ENCODE peak calls at places on chromosomes 4 and X, in nine cellular contexts. One of them, this sample, is unnamed.

GRCh38 chr4:37068580-37068979 is 176.0 kb upstream of the NWD2 start:
- DNase-seq in MM.1S: no peak
- DNase-seq in IMR-90: no peak
- DNase-seq in mammary epithelial cell: no peak
- DNase-seq in AG04450: no peak
- DNase-seq in lower lobe of right lung: no peak
- DNase-seq in GM12865: peak
- DNase-seq in progenitor cell of endocrine pancreas: no peak
- DNase-seq in mesothelial cell of epicardium: no peak
- DNase-seq in this sample: no peak

GRCh38 chr4:189436207-189436606 is 504.5 kb upstream of the FRG1 start:
- DNase-seq in progenitor cell of endocrine pancreas: no peak
- DNase-seq in lower lobe of right lung: no peak
- DNase-seq in IMR-90: no peak
- DNase-seq in mammary epithelial cell: no peak
- DNase-seq in GM12865: no peak
- DNase-seq in AG04450: no peak
- DNase-seq in mesothelial cell of epicardium: no peak
- DNase-seq in MM.1S: no peak
- DNase-seq in this sample: no peak

GRCh38 chrX:132180929-132181328 is 38.3 kb downstream of the RAP2C start:
- DNase-seq in lower lobe of right lung: no peak
- DNase-seq in GM12865: no peak
- DNase-seq in MM.1S: no peak
- DNase-seq in progenitor cell of endocrine pancreas: no peak
- DNase-seq in IMR-90: no peak
- DNase-seq in AG04450: no peak
- DNase-seq in mesothelial cell of epicardium: no peak
- DNase-seq in mammary epithelial cell: no peak
- DNase-seq in this sample: no peak

GRCh38 chr4:154208424-154208823 is 283.2 kb downstream of the DCHS2 start:
- DNase-seq in mammary epithelial cell: peak
- DNase-seq in GM12865: no peak
- DNase-seq in IMR-90: no peak
- DNase-seq in AG04450: no peak
- DNase-seq in MM.1S: no peak
- DNase-seq in lower lobe of right lung: no peak
- DNase-seq in progenitor cell of endocrine pancreas: no peak
- DNase-seq in mesothelial cell of epicardium: no peak
- DNase-seq in this sample: no peak

GRCh38 chrX:22686138-22686541 is 313.6 kb upstream of the DDX53 start:
- DNase-seq in MM.1S: no peak
- DNase-seq in IMR-90: peak
- DNase-seq in GM12865: no peak
- DNase-seq in AG04450: peak
- DNase-seq in lower lobe of right lung: no peak
- DNase-seq in mesothelial cell of epicardium: no peak
- DNase-seq in progenitor cell of endocrine pancreas: no peak
- DNase-seq in mammary epithelial cell: no peak
- DNase-seq in this sample: no peak

GRCh38 chr4:145176641-145177432 is 3.6 kb downstream of the OTUD4 start:
- DNase-seq in AG04450: no peak
- DNase-seq in lower lobe of right lung: no peak
- DNase-seq in mesothelial cell of epicardium: no peak
- DNase-seq in IMR-90: peak
- DNase-seq in progenitor cell of endocrine pancreas: no peak
- DNase-seq in MM.1S: no peak
- DNase-seq in GM12865: peak
- DNase-seq in mammary epithelial cell: peak
- DNase-seq in this sample: no peak

GRCh38 chrX:95318882-95319281 is 1365.8 kb upstream of the DIAPH2 start:
- DNase-seq in IMR-90: no peak
- DNase-seq in mammary epithelial cell: peak
- DNase-seq in MM.1S: peak
- DNase-seq in progenitor cell of endocrine pancreas: no peak
- DNase-seq in mesothelial cell of epicardium: no peak
- DNase-seq in lower lobe of right lung: no peak
- DNase-seq in AG04450: no peak
- DNase-seq in GM12865: peak
- DNase-seq in this sample: peak

GRCh38 chrX:102654696-102655095 is 3.4 kb downstream of the GPRASP1 start:
- DNase-seq in IMR-90: no peak
- DNase-seq in mammary epithelial cell: no peak
- DNase-seq in AG04450: no peak
- DNase-seq in MM.1S: no peak
- DNase-seq in mesothelial cell of epicardium: no peak
- DNase-seq in lower lobe of right lung: no peak
- DNase-seq in progenitor cell of endocrine pancreas: no peak
- DNase-seq in GM12865: no peak
- DNase-seq in this sample: no peak

GRCh38 chrX:148629435-148629834 is 129.0 kb downstream of the AFF2 start:
- DNase-seq in progenitor cell of endocrine pancreas: no peak
- DNase-seq in GM12865: no peak
- DNase-seq in mammary epithelial cell: no peak
- DNase-seq in mesothelial cell of epicardium: no peak
- DNase-seq in MM.1S: no peak
- DNase-seq in AG04450: no peak
- DNase-seq in lower lobe of right lung: no peak
- DNase-seq in IMR-90: no peak
- DNase-seq in this sample: no peak

GRCh38 chr4:112516076-112516385 is at the start of gene NEUROG2:
- DNase-seq in MM.1S: no peak
- DNase-seq in mammary epithelial cell: no peak
- DNase-seq in IMR-90: no peak
- DNase-seq in AG04450: no peak
- DNase-seq in progenitor cell of endocrine pancreas: no peak
- DNase-seq in lower lobe of right lung: no peak
- DNase-seq in mesothelial cell of epicardium: no peak
- DNase-seq in GM12865: no peak
- DNase-seq in this sample: peak

GRCh38 chr4:119068529-119068962 is 67.1 kb upstream of the MYOZ2 start:
- DNase-seq in mesothelial cell of epicardium: no peak
- DNase-seq in lower lobe of right lung: no peak
- DNase-seq in MM.1S: no peak
- DNase-seq in GM12865: no peak
- DNase-seq in AG04450: no peak
- DNase-seq in progenitor cell of endocrine pancreas: no peak
- DNase-seq in IMR-90: peak
- DNase-seq in mammary epithelial cell: peak
- DNase-seq in this sample: no peak

GRCh38 chrX:150463566-150463965 is 100.4 kb downstream of the MAMLD1 start:
- DNase-seq in mesothelial cell of epicardium: no peak
- DNase-seq in lower lobe of right lung: no peak
- DNase-seq in IMR-90: no peak
- DNase-seq in MM.1S: no peak
- DNase-seq in AG04450: no peak
- DNase-seq in GM12865: no peak
- DNase-seq in mammary epithelial cell: no peak
- DNase-seq in progenitor cell of endocrine pancreas: no peak
- DNase-seq in this sample: no peak

GRCh38 chrX:150459168-150459567 is 96.1 kb downstream of the MAMLD1 start:
- DNase-seq in mesothelial cell of epicardium: no peak
- DNase-seq in progenitor cell of endocrine pancreas: no peak
- DNase-seq in GM12865: no peak
- DNase-seq in AG04450: no peak
- DNase-seq in lower lobe of right lung: no peak
- DNase-seq in mammary epithelial cell: no peak
- DNase-seq in IMR-90: no peak
- DNase-seq in MM.1S: no peak
- DNase-seq in this sample: no peak

GRCh38 chrX:150460781-150461180 is 97.7 kb downstream of the MAMLD1 start:
- DNase-seq in lower lobe of right lung: no peak
- DNase-seq in AG04450: no peak
- DNase-seq in IMR-90: no peak
- DNase-seq in mammary epithelial cell: no peak
- DNase-seq in progenitor cell of endocrine pancreas: no peak
- DNase-seq in mesothelial cell of epicardium: no peak
- DNase-seq in MM.1S: no peak
- DNase-seq in GM12865: no peak
- DNase-seq in this sample: no peak

GRCh38 chrX:150456941-150457340 is 93.8 kb downstream of the MAMLD1 start:
- DNase-seq in progenitor cell of endocrine pancreas: no peak
- DNase-seq in mammary epithelial cell: no peak
- DNase-seq in lower lobe of right lung: no peak
- DNase-seq in IMR-90: no peak
- DNase-seq in MM.1S: no peak
- DNase-seq in mesothelial cell of epicardium: no peak
- DNase-seq in AG04450: no peak
- DNase-seq in GM12865: no peak
- DNase-seq in this sample: no peak

DNA sequence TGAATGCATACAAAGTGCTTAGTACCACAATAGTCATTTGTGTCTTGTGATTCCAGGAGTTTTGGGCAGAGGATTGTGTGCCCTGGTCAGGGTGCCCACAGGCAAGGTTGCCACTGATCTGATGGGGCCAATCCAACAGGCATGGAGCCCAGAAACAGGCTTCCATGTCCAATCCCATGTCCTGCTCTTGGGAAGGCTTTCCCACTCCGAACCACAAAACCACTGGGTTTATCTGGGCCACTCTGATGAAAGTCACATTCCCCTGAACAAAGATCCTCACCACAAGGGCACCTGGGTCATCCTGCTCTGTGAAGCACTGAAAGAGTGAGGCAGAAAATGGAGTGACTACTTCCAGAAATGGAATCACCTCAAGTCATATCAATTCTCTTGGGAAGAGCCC is 96.9 kb downstream of the MAMLD1 start:
- DNase-seq in lower lobe of right lung: no peak
- DNase-seq in mesothelial cell of epicardium: no peak
- DNase-seq in MM.1S: no peak
- DNase-seq in AG04450: no peak
- DNase-seq in progenitor cell of endocrine pancreas: no peak
- DNase-seq in GM12865: no peak
- DNase-seq in mammary epithelial cell: no peak
- DNase-seq in IMR-90: no peak
- DNase-seq in this sample: no peak
- TF ChIP-seq CTCF in lower lobe of right lung: no peak
- TF ChIP-seq CTCF in mesothelial cell of epicardium: no peak
- TF ChIP-seq CTCF in MM.1S: no peak
- TF ChIP-seq CTCF in AG04450: no peak
- TF ChIP-seq CTCF in progenitor cell of endocrine pancreas: no peak
- TF ChIP-seq CTCF in GM12865: no peak
- TF ChIP-seq CTCF in mammary epithelial cell: no peak
- TF ChIP-seq CTCF in IMR-90: no peak
- TF ChIP-seq CTCF in this sample: no peak

DNA sequence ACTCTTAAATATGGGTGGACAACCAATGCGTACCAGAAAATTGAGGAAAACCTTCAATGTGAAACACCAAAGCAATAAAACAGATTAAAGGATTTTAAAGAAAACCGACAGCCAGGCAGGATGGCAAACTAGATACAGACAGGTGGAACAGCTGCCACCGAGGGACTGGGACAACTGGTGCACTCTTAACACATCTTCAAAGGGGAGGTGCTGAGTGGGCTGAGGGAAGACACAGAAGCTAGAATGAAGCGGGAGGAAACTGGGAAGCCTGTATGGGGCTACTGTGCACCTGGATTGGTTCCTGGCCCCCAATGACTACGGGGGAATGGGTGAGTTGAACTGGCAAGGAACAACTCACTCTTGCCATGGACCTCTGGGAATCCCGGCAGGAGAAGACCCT is 20.7 kb downstream of the ZNF280C start:
- DNase-seq in IMR-90: no peak
- DNase-seq in MM.1S: no peak
- DNase-seq in mesothelial cell of epicardium: no peak
- DNase-seq in progenitor cell of endocrine pancreas: no peak
- DNase-seq in lower lobe of right lung: no peak
- DNase-seq in AG04450: no peak
- DNase-seq in GM12865: no peak
- DNase-seq in mammary epithelial cell: no peak
- DNase-seq in this sample: no peak
- TF ChIP-seq CTCF in IMR-90: no peak
- TF ChIP-seq CTCF in MM.1S: no peak
- TF ChIP-seq CTCF in mesothelial cell of epicardium: no peak
- TF ChIP-seq CTCF in progenitor cell of endocrine pancreas: no peak
- TF ChIP-seq CTCF in lower lobe of right lung: no peak
- TF ChIP-seq CTCF in AG04450: no peak
- TF ChIP-seq CTCF in GM12865: no peak
- TF ChIP-seq CTCF in mammary epithelial cell: no peak
- TF ChIP-seq CTCF in this sample: no peak

DNA sequence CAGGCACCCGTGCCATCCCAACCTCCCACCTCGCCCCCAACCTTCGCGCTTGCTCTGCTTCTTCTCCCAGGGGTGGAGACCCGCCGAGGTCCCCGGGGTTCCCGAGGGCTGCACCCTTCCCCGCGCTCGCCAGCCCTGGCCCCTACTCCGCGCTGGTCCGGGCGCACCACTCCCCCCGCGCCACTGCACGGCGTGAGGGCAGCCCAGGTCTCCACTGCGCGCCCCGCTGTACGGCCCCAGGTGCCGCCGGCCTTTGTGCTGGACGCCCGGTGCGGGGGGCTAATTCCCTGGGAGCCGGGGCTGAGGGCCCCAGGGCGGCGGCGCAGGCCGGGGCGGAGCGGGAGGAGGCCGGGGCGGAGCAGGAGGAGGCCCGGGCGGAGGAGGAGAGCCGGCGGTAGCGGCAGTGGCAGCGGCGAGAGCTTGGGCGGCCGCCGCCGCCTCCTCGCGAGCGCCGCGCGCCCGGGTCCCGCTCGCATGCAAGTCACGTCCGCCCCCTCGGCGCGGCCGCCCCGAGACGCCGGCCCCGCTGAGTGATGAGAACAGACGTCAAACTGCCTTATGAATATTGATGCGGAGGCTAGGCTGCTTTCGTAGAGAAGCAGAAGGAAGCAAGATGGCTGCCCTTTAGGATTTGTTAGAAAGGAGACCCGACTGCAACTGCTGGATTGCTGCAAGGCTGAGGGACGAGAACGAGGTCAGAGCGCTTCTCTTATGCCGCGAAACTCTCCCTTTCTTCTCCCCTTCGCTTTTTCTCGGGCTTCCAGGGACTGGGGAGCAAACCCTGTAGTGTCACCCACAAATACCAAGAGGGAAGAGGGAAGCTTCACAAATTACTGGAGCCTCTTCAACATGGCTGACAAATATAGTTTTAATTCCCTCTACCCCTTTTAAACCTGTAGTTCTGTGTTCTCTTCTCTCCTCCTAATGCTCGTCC is at the start of gene TET2:
- DNase-seq in MM.1S: peak
- DNase-seq in mesothelial cell of epicardium: peak
- DNase-seq in IMR-90: peak
- DNase-seq in lower lobe of right lung: peak
- DNase-seq in AG04450: peak
- DNase-seq in progenitor cell of endocrine pancreas: peak
- DNase-seq in GM12865: peak
- DNase-seq in mammary epithelial cell: peak
- DNase-seq in this sample: peak
- TF ChIP-seq CTCF in MM.1S: no peak
- TF ChIP-seq CTCF in mesothelial cell of epicardium: no peak
- TF ChIP-seq CTCF in IMR-90: no peak
- TF ChIP-seq CTCF in lower lobe of right lung: peak
- TF ChIP-seq CTCF in AG04450: no peak
- TF ChIP-seq CTCF in progenitor cell of endocrine pancreas: no peak
- TF ChIP-seq CTCF in GM12865: no peak
- TF ChIP-seq CTCF in mammary epithelial cell: peak
- TF ChIP-seq CTCF in this sample: no peak

DNA sequence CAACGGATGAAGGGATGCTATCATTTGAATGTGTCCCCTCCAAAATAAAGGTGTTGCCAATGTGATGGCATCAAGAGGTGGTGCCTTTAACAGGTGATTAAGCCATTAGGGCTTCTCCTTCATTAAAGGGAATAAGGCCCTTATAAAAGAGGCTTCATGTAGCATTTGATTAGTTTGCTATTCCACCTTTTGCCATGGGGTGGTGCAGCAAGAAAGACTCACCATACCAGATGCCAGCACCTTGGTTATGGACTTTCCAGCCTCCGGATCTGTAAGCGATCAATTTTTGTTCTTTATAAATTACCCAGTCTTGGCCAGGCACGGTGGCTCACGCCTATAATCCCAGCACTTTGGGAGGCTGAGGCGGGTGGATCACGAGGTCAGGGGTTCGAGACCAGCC is 7.9 kb upstream of the SLC25A43 start:
- DNase-seq in AG04450: no peak
- DNase-seq in MM.1S: peak
- DNase-seq in IMR-90: peak
- DNase-seq in GM12865: peak
- DNase-seq in progenitor cell of endocrine pancreas: no peak
- DNase-seq in mammary epithelial cell: peak
- DNase-seq in lower lobe of right lung: no peak
- DNase-seq in mesothelial cell of epicardium: no peak
- DNase-seq in this sample: no peak
- TF ChIP-seq CTCF in AG04450: peak
- TF ChIP-seq CTCF in MM.1S: peak
- TF ChIP-seq CTCF in IMR-90: peak
- TF ChIP-seq CTCF in GM12865: peak
- TF ChIP-seq CTCF in progenitor cell of endocrine pancreas: peak
- TF ChIP-seq CTCF in mammary epithelial cell: peak
- TF ChIP-seq CTCF in lower lobe of right lung: peak
- TF ChIP-seq CTCF in mesothelial cell of epicardium: no peak
- TF ChIP-seq CTCF in this sample: no peak

This sample was measured in GM20000.